ENCODE peak calls at places on chromosomes 13 and 19, in nine cellular contexts. G is GM23248, S is keratinocyte, J is HCT116, M is K562, P is PC-3, T is PC-9, A is OCI-LY7, Z is neuronal stem cell. O is an unnamed sample.

GRCh38 chr19:12838182-12838890 is at the start of gene MAST1:
- DNase-seq in G (peak), S (no peak), J (no peak), M (peak), P (peak), T (peak), A (peak), Z (no peak), O (no peak)

GRCh38 chr19:3818918-3819317 is 32.7 kb upstream of the MATK start:
- DNase-seq in G (no peak), S (no peak), J (no peak), M (no peak), P (no peak), T (no peak), A (no peak), Z (no peak), O (no peak)

GRCh38 chr19:15107056-15108010 is at the start of gene SYDE1:
- DNase-seq in G (peak), S (no peak), J (no peak), M (no peak), P (peak), T (peak), A (no peak), Z (peak), O (peak)

GRCh38 chr19:39097721-39098120 is 13.6 kb downstream of the ACP7 start:
- DNase-seq in G (no peak), S (no peak), J (no peak), M (no peak), P (no peak), T (no peak), A (no peak), Z (no peak), O (no peak)

GRCh38 chr19:16325671-16326400 is 1.2 kb downstream of the KLF2 start:
- DNase-seq in G (peak), S (no peak), J (no peak), M (no peak), P (no peak), T (no peak), A (peak), Z (peak), O (no peak)

GRCh38 chr13:107865643-107866006 is 349.7 kb downstream of the LIG4 start:
- DNase-seq in G (peak), S (no peak), J (no peak), M (no peak), P (no peak), T (no peak), A (no peak), Z (no peak), O (no peak)

GRCh38 chr13:30978981-30979956 is 46.8 kb downstream of the TEX26 start:
- DNase-seq in G (peak), S (peak), J (peak), M (peak), P (peak), T (no peak), A (peak), Z (peak), O (peak)

GRCh38 chr19:40517248-40517647 is 50.4 kb downstream of the SPTBN4 start:
- DNase-seq in G (no peak), S (no peak), J (no peak), M (no peak), P (no peak), T (no peak), A (no peak), Z (no peak), O (no peak)

GRCh38 chr13:26037302-26037701 is 14.5 kb downstream of the SHISA2 start:
- DNase-seq in G (no peak), S (no peak), J (peak), M (peak), P (peak), T (no peak), A (peak), Z (peak), O (no peak)

GRCh38 chr13:30752201-30752797 is 17.0 kb downstream of the ALOX5AP start:
- DNase-seq in G (peak), S (no peak), J (no peak), M (no peak), P (no peak), T (no peak), A (no peak), Z (no peak), O (no peak)

GRCh38 chr19:18415177-18415867 is 3.9 kb upstream of the SSBP4 start:
- DNase-seq in G (peak), S (no peak), J (no peak), M (peak), P (no peak), T (no peak), A (no peak), Z (no peak), O (no peak)

GRCh38 chr19:49338691-49339363 is 3.6 kb downstream of the CD37 start:
- DNase-seq in G (peak), S (peak), J (no peak), M (peak), P (peak), T (peak), A (peak), Z (peak), O (no peak)

GRCh38 chr13:99057310-99057975 is 79.6 kb upstream of the DOCK9 start:
- DNase-seq in G (peak), S (no peak), J (no peak), M (no peak), P (peak), T (no peak), A (no peak), Z (no peak), O (no peak)

GRCh38 chr13:75836441-75836840 is 200.3 kb downstream of the LMO7 start:
- DNase-seq in G (no peak), S (no peak), J (no peak), M (no peak), P (peak), T (no peak), A (no peak), Z (no peak), O (no peak)

GRCh38 chr13:24130134-24130792 is 30.3 kb upstream of the SPATA13 start:
- DNase-seq in G (no peak), S (no peak), J (no peak), M (no peak), P (no peak), T (no peak), A (no peak), Z (no peak), O (no peak)

GRCh38 chr19:16561382-16561781 is 10.8 kb downstream of the SLC35E1 start:
- DNase-seq in G (no peak), S (no peak), J (no peak), M (no peak), P (no peak), T (no peak), A (no peak), Z (no peak), O (no peak)

GRCh38 chr13:112069727-112070300 is 2.9 kb downstream of the SOX1 start:
- DNase-seq in G (no peak), S (no peak), J (no peak), M (no peak), P (no peak), T (no peak), A (no peak), Z (no peak), O (no peak)

GRCh38 chr19:45016388-45017314 is 15.4 kb downstream of the RELB start:
- DNase-seq in G (peak), S (no peak), J (peak), M (peak), P (peak), T (peak), A (peak), Z (peak), O (peak)

GRCh38 chr13:112058519-112058873 is 8.5 kb upstream of the SOX1 start:
- DNase-seq in G (no peak), S (no peak), J (no peak), M (no peak), P (no peak), T (no peak), A (no peak), Z (no peak), O (no peak)

GRCh38 chr19:50258918-50259372 is 55.5 kb downstream of the MYH14 start:
- DNase-seq in G (peak), S (no peak), J (no peak), M (peak), P (peak), T (peak), A (peak), Z (no peak), O (no peak)

GRCh38 chr13:113548171-113548641 is 36.3 kb upstream of the TFDP1 start:
- DNase-seq in G (no peak), S (no peak), J (no peak), M (no peak), P (no peak), T (no peak), A (no peak), Z (no peak), O (no peak)

GRCh38 chr13:50957620-50958019 is 48.0 kb downstream of the RNASEH2B start:
- DNase-seq in G (no peak), S (no peak), J (no peak), M (no peak), P (no peak), T (no peak), A (no peak), Z (no peak), O (no peak)

GRCh38 chr13:27170521-27171243 is 929 bp downstream of the USP12 start:
- DNase-seq in G (peak), S (no peak), J (peak), M (peak), P (peak), T (peak), A (peak), Z (peak), O (peak)

GRCh38 chr19:45113628-45114027 is 20.6 kb downstream of the PPP1R37 start:
- DNase-seq in G (no peak), S (no peak), J (no peak), M (no peak), P (peak), T (peak), A (no peak), Z (no peak), O (peak)

GRCh38 chr13:30841161-30841560 is 64.9 kb upstream of the MEDAG start:
- DNase-seq in G (peak), S (no peak), J (no peak), M (no peak), P (no peak), T (no peak), A (no peak), Z (no peak), O (no peak)

GRCh38 chr13:22387899-22388298 is 717.0 kb downstream of the FGF9 start:
- DNase-seq in G (no peak), S (no peak), J (no peak), M (no peak), P (no peak), T (no peak), A (no peak), Z (no peak), O (no peak)
- H3K4me2 ChIP-seq in G (no peak), S (no peak), J (no peak), M (no peak), P (no peak), T (no peak), A (no peak), Z (no peak), O (no peak)

DNA sequence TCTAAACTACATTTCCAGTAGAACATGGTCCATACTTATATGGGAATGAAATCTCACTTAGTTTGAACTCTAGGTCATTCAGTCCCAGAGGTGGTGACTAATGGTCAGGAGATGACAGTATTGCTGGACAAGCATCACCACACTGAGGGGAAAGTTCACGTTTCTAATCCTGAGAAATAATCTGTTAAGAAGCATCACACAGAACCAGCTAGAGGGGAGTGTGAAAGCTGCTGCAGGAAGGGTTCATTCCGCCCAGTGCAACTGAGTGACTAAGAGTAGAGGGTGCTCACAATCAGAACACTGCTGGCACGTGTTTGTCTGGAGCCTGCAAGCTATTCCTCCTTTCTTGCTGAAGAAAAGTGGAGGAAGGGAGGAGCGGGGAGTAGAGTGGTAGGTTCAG is 2.7 kb downstream of the COL4A1 start:
- DNase-seq in G (peak), S (no peak), J (no peak), M (no peak), P (no peak), T (no peak), A (no peak), Z (no peak), O (no peak)
- H3K4me2 ChIP-seq in G (no peak), S (no peak), J (no peak), M (no peak), P (peak), T (peak), A (no peak), Z (no peak), O (no peak)

GRCh38 chr19:46256855-46257254 is 27.3 kb downstream of the IGFL1 start:
- DNase-seq in G (peak), S (no peak), J (no peak), M (no peak), P (no peak), T (no peak), A (no peak), Z (no peak), O (no peak)

GRCh38 chr19:46251415-46251814 is 21.9 kb downstream of the IGFL1 start:
- DNase-seq in G (no peak), S (no peak), J (no peak), M (no peak), P (peak), T (peak), A (no peak), Z (no peak), O (no peak)

GRCh38 chr19:46250057-46250456 is 20.5 kb downstream of the IGFL1 start:
- DNase-seq in G (no peak), S (no peak), J (no peak), M (no peak), P (no peak), T (no peak), A (no peak), Z (no peak), O (no peak)

GRCh38 chr19:46254776-46255175 is 25.2 kb downstream of the IGFL1 start:
- DNase-seq in G (no peak), S (no peak), J (no peak), M (no peak), P (peak), T (no peak), A (no peak), Z (no peak), O (no peak)
- H3K4me2 ChIP-seq in G (no peak), S (no peak), J (no peak), M (no peak), P (no peak), T (peak), A (no peak), Z (no peak), O (no peak)

GRCh38 chr19:5059767-5060166 is 90.9 kb downstream of the KDM4B start:
- DNase-seq in G (no peak), S (no peak), J (no peak), M (no peak), P (no peak), T (no peak), A (no peak), Z (no peak), O (no peak)

GRCh38 chr19:5060591-5061339 is 91.9 kb downstream of the KDM4B start:
- DNase-seq in G (no peak), S (no peak), J (no peak), M (no peak), P (no peak), T (no peak), A (no peak), Z (no peak), O (no peak)

GRCh38 chr19:5059191-5059579 is 90.3 kb downstream of the KDM4B start:
- DNase-seq in G (peak), S (no peak), J (no peak), M (no peak), P (no peak), T (no peak), A (no peak), Z (no peak), O (no peak)

GRCh38 chr19:5057860-5058259 is 88.9 kb downstream of the KDM4B start:
- DNase-seq in G (peak), S (no peak), J (no peak), M (peak), P (peak), T (no peak), A (peak), Z (no peak), O (no peak)

GRCh38 chr19:5058456-5059190 is 89.7 kb downstream of the KDM4B start:
- DNase-seq in G (peak), S (no peak), J (no peak), M (no peak), P (peak), T (no peak), A (no peak), Z (no peak), O (no peak)
- H3K4me2 ChIP-seq in G (peak), S (no peak), J (no peak), M (no peak), P (no peak), T (no peak), A (no peak), Z (no peak), O (no peak)

GRCh38 chr13:97275265-97275664 is 53.1 kb downstream of the MBNL2 start:
- DNase-seq in G (peak), S (no peak), J (no peak), M (no peak), P (peak), T (no peak), A (no peak), Z (no peak), O (peak)
- H3K4me2 ChIP-seq in G (peak), S (peak), J (peak), M (no peak), P (peak), T (peak), A (no peak), Z (no peak), O (peak)

GRCh38 chr13:108957369-108958012 is 328.1 kb downstream of the MYO16 start:
- DNase-seq in G (peak), S (peak), J (peak), M (no peak), P (peak), T (peak), A (no peak), Z (no peak), O (no peak)

GRCh38 chr13:108958013-108958376 is 328.6 kb downstream of the MYO16 start:
- DNase-seq in G (no peak), S (no peak), J (no peak), M (no peak), P (no peak), T (no peak), A (no peak), Z (no peak), O (no peak)

GRCh38 chr13:108961542-108962125 is 332.2 kb downstream of the MYO16 start:
- DNase-seq in G (peak), S (peak), J (peak), M (peak), P (peak), T (no peak), A (peak), Z (peak), O (peak)

GRCh38 chr13:108959254-108959653 is 329.8 kb downstream of the MYO16 start:
- DNase-seq in G (peak), S (no peak), J (no peak), M (no peak), P (no peak), T (no peak), A (no peak), Z (no peak), O (no peak)

DNA sequence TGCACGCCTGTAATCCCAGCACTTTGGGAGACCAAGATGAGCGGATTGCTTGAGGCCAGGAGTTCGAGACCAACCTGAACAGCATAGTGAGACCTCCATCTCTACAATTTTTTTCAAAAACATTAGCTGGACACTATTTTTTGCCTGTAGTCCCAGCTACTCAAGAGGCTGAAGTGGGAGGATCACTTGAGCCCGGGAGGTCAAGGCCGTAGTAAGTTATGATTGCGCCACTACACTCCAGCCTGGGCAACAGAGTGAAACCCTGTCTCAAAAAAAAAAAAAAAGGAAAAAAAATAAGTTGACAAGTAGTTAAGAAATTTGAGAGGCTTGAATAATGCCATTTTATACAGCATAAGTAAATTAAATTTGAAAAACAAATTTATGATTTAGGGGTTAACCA is 330.6 kb downstream of the MYO16 start:
- DNase-seq in G (no peak), S (no peak), J (no peak), M (no peak), P (no peak), T (no peak), A (no peak), Z (no peak), O (no peak)
- H3K4me2 ChIP-seq in G (no peak), S (no peak), J (no peak), M (no peak), P (no peak), T (no peak), A (no peak), Z (no peak), O (no peak)

GRCh38 chr13:48489666-48490065 is 43.2 kb downstream of the RCBTB2 start:
- DNase-seq in G (no peak), S (no peak), J (no peak), M (no peak), P (no peak), T (no peak), A (no peak), Z (no peak), O (no peak)

GRCh38 chr13:48490241-48490640 is 42.6 kb downstream of the RCBTB2 start:
- DNase-seq in G (no peak), S (no peak), J (no peak), M (no peak), P (peak), T (no peak), A (no peak), Z (no peak), O (no peak)

GRCh38 chr13:48492123-48493075 is 40.5 kb downstream of the RCBTB2 start:
- DNase-seq in G (peak), S (no peak), J (no peak), M (peak), P (no peak), T (no peak), A (peak), Z (no peak), O (no peak)

GRCh38 chr13:48493076-48493765 is 39.7 kb downstream of the RCBTB2 start:
- DNase-seq in G (peak), S (no peak), J (no peak), M (no peak), P (no peak), T (no peak), A (peak), Z (no peak), O (no peak)

GRCh38 chr13:48491423-48492122 is 41.3 kb downstream of the RCBTB2 start:
- DNase-seq in G (peak), S (no peak), J (no peak), M (no peak), P (no peak), T (no peak), A (no peak), Z (no peak), O (no peak)
- H3K4me2 ChIP-seq in G (peak), S (no peak), J (no peak), M (peak), P (no peak), T (no peak), A (peak), Z (no peak), O (no peak)

DNA sequence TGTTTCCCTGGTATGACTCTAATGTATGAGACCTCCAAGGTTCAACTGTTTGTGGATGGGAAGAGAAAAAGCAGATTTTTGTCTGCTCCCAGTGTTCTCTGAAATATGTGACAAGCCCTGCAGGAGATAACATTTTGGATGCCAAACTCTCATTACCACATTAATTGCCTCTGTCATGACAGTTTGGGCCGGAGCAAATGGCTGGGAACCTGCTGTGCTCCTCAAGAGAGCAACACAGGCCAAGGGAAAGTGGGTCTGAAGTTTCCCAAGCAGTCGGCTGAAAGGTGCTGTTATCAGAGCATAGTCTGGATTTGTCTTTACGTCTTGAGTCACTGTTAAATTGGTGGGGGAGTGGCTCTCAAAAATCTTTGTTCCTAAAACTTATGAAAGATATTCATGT is 844.6 kb downstream of the PCDH17 start:
- DNase-seq in G (no peak), S (no peak), J (no peak), M (no peak), P (no peak), T (no peak), A (no peak), Z (peak), O (no peak)
- H3K4me2 ChIP-seq in G (no peak), S (no peak), J (no peak), M (no peak), P (no peak), T (no peak), A (no peak), Z (peak), O (no peak)

O was measured in HepG2.